ENCODE peak calls at places on chromosomes 11 and 22, in five cellular contexts. J is dorsolateral prefrontal cortex, I is astrocyte of the cerebellum, G is foreskin fibroblast, D is lower leg skin. P is an unnamed sample.

GRCh38 chr22:42061041-42061440 is 9.6 kb downstream of the NAGA start:
- DNase-seq in J (no peak), I (no peak), G (no peak), D (no peak), P (no peak)

GRCh38 chr11:70140859-70141489 is 62.1 kb upstream of the FADD start:
- DNase-seq in J (no peak), I (no peak), G (no peak), D (no peak), P (no peak)

GRCh38 chr11:79436911-79437273 is 3.9 kb downstream of the TENM4 start:
- DNase-seq in J (no peak), I (no peak), G (no peak), D (no peak), P (no peak)

GRCh38 chr22:22037229-22037628 is 54.6 kb upstream of the TOP3B start:
- DNase-seq in J (no peak), I (no peak), G (no peak), D (no peak), P (no peak)

GRCh38 chr11:57205046-57205671 is 23.4 kb downstream of the LRRC55 start:
- DNase-seq in J (no peak), I (peak; percentile 2), G (peak; percentile 68), D (no peak), P (peak; percentile 26)

GRCh38 chr11:119453881-119454280 is 30.9 kb upstream of the THY1 start:
- DNase-seq in J (no peak), I (no peak), G (no peak), D (no peak), P (no peak)

GRCh38 chr22:33504941-33505647 is 415.2 kb downstream of the LARGE1 start:
- DNase-seq in J (no peak), I (no peak), G (no peak), D (no peak), P (no peak)

GRCh38 chr11:44955019-44955738 is 4.5 kb upstream of the TP53I11 start:
- DNase-seq in J (no peak), I (peak; percentile 36), G (peak; percentile 73), D (peak; percentile 43), P (peak; percentile 63)

GRCh38 chr11:35257287-35257686 is 118.3 kb downstream of the CD44 start:
- DNase-seq in J (no peak), I (no peak), G (no peak), D (no peak), P (no peak)

GRCh38 chr11:82906236-82906635 is 4.7 kb downstream of the DDIAS start:
- DNase-seq in J (no peak), I (peak; percentile 6), G (peak; percentile 11), D (no peak), P (peak; percentile 55)

GRCh38 chr22:38264322-38264843 is 8.4 kb downstream of the TMEM184B start:
- DNase-seq in J (no peak), I (no peak), G (no peak), D (no peak), P (no peak)

GRCh38 chr22:38718414-38718813 is 12.7 kb downstream of the GTPBP1 start:
- DNase-seq in J (no peak), I (no peak), G (peak; percentile 82), D (peak; percentile 65), P (peak; percentile 65)

GRCh38 chr11:92886243-92886905 is 83.1 kb upstream of the MTNR1B start:
- DNase-seq in J (no peak), I (peak; percentile 53), G (peak; percentile 4), D (no peak), P (peak; percentile 71)

GRCh38 chr11:45704635-45705034 is 39.2 kb upstream of the CHST1 start:
- DNase-seq in J (no peak), I (no peak), G (no peak), D (no peak), P (no peak)

GRCh38 chr11:24515632-24516031 is 18.8 kb downstream of the LUZP2 start:
- DNase-seq in J (no peak), I (no peak), G (no peak), D (no peak), P (no peak)

GRCh38 chr11:109783842-109784241 is 309.4 kb upstream of the ZC3H12C start:
- DNase-seq in J (no peak), I (no peak), G (no peak), D (no peak), P (no peak)

GRCh38 chr11:66856496-66857233 is at the start of gene LRFN4:
- DNase-seq in J (peak; percentile 51), I (no peak), G (peak; percentile 27), D (no peak), P (no peak)

GRCh38 chr11:66242085-66242765 is 26.2 kb upstream of the RAB1B start:
- DNase-seq in J (no peak), I (no peak), G (no peak), D (no peak), P (no peak)

GRCh38 chr11:62402226-62402625 is 16.6 kb upstream of the SCGB1A1 start:
- DNase-seq in J (no peak), I (no peak), G (no peak), D (no peak), P (no peak)

GRCh38 chr11:19329910-19330309 is 89.2 kb upstream of the E2F8 start:
- DNase-seq in J (no peak), I (no peak), G (no peak), D (no peak), P (no peak)

GRCh38 chr11:17578296-17578695 is 31.2 kb downstream of the OTOG start:
- DNase-seq in J (no peak), I (no peak), G (no peak), D (no peak), P (no peak)

GRCh38 chr11:61777234-61778090 is 14.9 kb downstream of the TMEM258 start:
- DNase-seq in J (no peak), I (no peak), G (no peak), D (no peak), P (no peak)

GRCh38 chr11:102293873-102294601 is 23.2 kb upstream of the BIRC3 start:
- DNase-seq in J (no peak), I (no peak), G (no peak), D (no peak), P (peak; percentile 55)

GRCh38 chr11:20790622-20791021 is 121.2 kb downstream of the NELL1 start:
- DNase-seq in J (no peak), I (no peak), G (no peak), D (no peak), P (no peak)

GRCh38 chr11:80596291-80596810 is 1155.5 kb upstream of the TENM4 start:
- DNase-seq in J (no peak), I (no peak), G (no peak), D (no peak), P (no peak)

GRCh38 chr11:113369411-113369810 is 18.2 kb upstream of the ANKK1 start:
- DNase-seq in J (no peak), I (no peak), G (no peak), D (no peak), P (no peak)

GRCh38 chr11:113370634-113371033 is 16.9 kb upstream of the ANKK1 start:
- DNase-seq in J (no peak), I (no peak), G (no peak), D (no peak), P (no peak)

GRCh38 chr11:113373306-113373705 is 14.3 kb upstream of the ANKK1 start:
- DNase-seq in J (no peak), I (no peak), G (peak; percentile 81), D (no peak), P (peak; percentile 28)

GRCh38 chr11:113373981-113374560 is 13.5 kb upstream of the ANKK1 start:
- DNase-seq in J (no peak), I (no peak), G (no peak), D (no peak), P (no peak)

GRCh38 chr11:113372317-113372716 is 15.3 kb upstream of the ANKK1 start:
- DNase-seq in J (no peak), I (no peak), G (no peak), D (no peak), P (no peak)
- TF ChIP-seq CTCF in J (no peak), I (peak; percentile 19), G (no peak), D (no peak), P (peak; percentile 27)

DNA sequence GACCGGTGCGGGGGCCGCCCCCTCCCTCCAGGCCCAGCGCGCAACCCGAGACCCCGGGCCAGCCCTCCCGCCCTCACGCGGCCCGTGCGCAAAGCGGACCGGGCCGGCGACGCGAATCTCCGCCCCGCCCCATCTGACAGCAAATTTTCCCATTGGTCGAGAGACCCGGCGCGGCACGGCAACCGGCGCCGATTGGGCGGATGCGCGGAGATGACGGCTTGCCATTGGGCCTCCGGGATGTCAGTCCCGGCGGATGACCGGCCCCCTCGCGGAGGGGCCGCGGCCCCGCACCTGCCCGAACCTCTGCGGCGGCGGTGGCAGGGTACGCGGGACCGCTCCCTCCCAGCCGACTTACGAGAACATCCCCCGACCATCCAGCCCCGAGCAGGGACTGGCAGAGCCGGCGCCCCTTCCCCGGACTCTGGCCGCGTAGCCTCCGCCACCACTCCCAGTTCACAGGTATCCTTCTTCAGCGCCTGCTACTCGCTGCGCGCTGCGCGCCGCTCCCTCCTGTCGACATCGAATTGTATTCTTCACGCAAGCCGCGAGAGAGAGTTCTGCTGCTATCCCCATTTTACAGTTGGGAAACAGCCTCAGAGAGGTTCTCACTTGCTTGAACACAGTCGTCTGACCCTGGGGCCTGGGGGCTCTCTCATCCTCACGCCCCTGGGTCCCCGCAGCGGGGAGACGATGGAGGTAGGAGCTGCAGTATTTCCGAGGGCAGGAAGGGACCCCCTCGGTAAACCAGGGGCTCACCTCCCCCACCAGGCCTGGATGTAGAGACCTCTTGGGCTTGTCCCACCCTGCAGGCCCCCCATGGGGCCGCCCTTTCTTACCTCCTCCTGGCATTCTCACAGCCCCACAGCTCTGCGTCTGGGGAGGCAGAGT is at the start of gene ARVCF:
- DNase-seq in J (peak; percentile 85), I (peak; percentile 64), G (peak; percentile 84), D (peak; percentile 86), P (peak; percentile 87)
- TF ChIP-seq CTCF in J (no peak), I (no peak), G (no peak), D (no peak), P (no peak)

GRCh38 chr22:48869788-48870187 is 957.9 kb downstream of the BRD1 start:
- DNase-seq in J (no peak), I (no peak), G (no peak), D (no peak), P (no peak)
- TF ChIP-seq CTCF in J (no peak), I (no peak), G (no peak), D (no peak), P (no peak)

DNA sequence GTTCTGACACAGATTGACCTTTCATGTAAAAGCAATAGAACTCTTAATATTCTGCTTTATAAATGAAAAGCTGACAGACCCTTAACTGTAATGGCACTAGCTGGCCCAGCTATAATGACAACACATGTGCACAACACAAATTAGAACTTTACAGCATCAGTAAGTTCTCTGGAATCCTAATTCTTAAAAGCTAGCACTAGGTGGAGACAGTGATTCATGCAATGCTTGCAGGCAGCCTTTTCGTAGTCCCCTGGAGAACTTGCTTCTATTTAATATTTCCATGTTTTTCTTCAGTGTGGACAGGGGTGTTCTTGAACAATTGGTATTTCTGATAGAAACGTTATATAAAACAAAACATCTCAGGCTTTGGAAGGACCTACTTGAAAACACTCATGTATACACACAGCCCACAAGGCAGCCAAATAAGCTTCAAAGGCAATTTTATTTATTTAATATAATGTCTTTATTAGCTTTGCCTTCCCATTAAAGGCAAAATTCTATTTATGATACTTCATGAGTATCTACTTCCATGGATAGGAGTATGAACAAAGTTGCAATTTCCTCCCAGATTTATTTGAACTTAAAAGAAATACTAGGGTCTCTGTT is 374.3 kb upstream of the MPPED2 start:
- DNase-seq in J (no peak), I (peak; percentile 62), G (peak; percentile 1), D (no peak), P (peak; percentile 54)
- TF ChIP-seq CTCF in J (no peak), I (peak; percentile 75), G (peak; percentile 32), D (no peak), P (peak; percentile 57)

P was measured in astrocyte of the spinal cord.